ENCODE peak calls at places on chromosomes 2 and 18, in eight cellular contexts. One of them, this sample, is unnamed.

GRCh38 chr18:42654561-42654960 is 460.9 kb downstream of the RIT2 start:
- DNase-seq in astrocyte of the cerebellum: no peak
- DNase-seq in BE2C: no peak
- DNase-seq in brain microvascular endothelial cell: peak
- DNase-seq in fibroblast of villous mesenchyme: no peak
- DNase-seq in OCI-LY7: no peak
- DNase-seq in colonic mucosa: no peak
- DNase-seq in choroid plexus epithelial cell: peak
- DNase-seq in this sample: no peak

GRCh38 chr2:120722603-120723421 is 12.9 kb upstream of the GLI2 start:
- DNase-seq in colonic mucosa: no peak
- DNase-seq in brain microvascular endothelial cell: peak
- DNase-seq in astrocyte of the cerebellum: peak
- DNase-seq in BE2C: no peak
- DNase-seq in OCI-LY7: no peak
- DNase-seq in fibroblast of villous mesenchyme: peak
- DNase-seq in choroid plexus epithelial cell: peak
- DNase-seq in this sample: peak

GRCh38 chr2:134122610-134123009 is 131.3 kb upstream of the MGAT5 start:
- DNase-seq in colonic mucosa: no peak
- DNase-seq in astrocyte of the cerebellum: no peak
- DNase-seq in fibroblast of villous mesenchyme: no peak
- DNase-seq in OCI-LY7: peak
- DNase-seq in choroid plexus epithelial cell: no peak
- DNase-seq in brain microvascular endothelial cell: no peak
- DNase-seq in BE2C: no peak
- DNase-seq in this sample: no peak

GRCh38 chr2:120602251-120602650 is 133.4 kb upstream of the GLI2 start:
- DNase-seq in brain microvascular endothelial cell: no peak
- DNase-seq in fibroblast of villous mesenchyme: no peak
- DNase-seq in choroid plexus epithelial cell: no peak
- DNase-seq in OCI-LY7: no peak
- DNase-seq in BE2C: no peak
- DNase-seq in colonic mucosa: no peak
- DNase-seq in astrocyte of the cerebellum: no peak
- DNase-seq in this sample: no peak

GRCh38 chr18:35671952-35672603 is 90.5 kb downstream of the GALNT1 start:
- DNase-seq in brain microvascular endothelial cell: no peak
- DNase-seq in choroid plexus epithelial cell: peak
- DNase-seq in BE2C: no peak
- DNase-seq in OCI-LY7: no peak
- DNase-seq in fibroblast of villous mesenchyme: no peak
- DNase-seq in colonic mucosa: peak
- DNase-seq in astrocyte of the cerebellum: no peak
- DNase-seq in this sample: no peak

GRCh38 chr2:112542974-112543760 is 902 bp downstream of the POLR1B start:
- DNase-seq in BE2C: no peak
- DNase-seq in astrocyte of the cerebellum: no peak
- DNase-seq in fibroblast of villous mesenchyme: no peak
- DNase-seq in brain microvascular endothelial cell: no peak
- DNase-seq in colonic mucosa: peak
- DNase-seq in choroid plexus epithelial cell: peak
- DNase-seq in OCI-LY7: peak
- DNase-seq in this sample: peak

GRCh38 chr2:78754930-78755329 is 270.6 kb upstream of the REG3G start:
- DNase-seq in colonic mucosa: no peak
- DNase-seq in choroid plexus epithelial cell: no peak
- DNase-seq in brain microvascular endothelial cell: no peak
- DNase-seq in OCI-LY7: no peak
- DNase-seq in BE2C: no peak
- DNase-seq in fibroblast of villous mesenchyme: no peak
- DNase-seq in astrocyte of the cerebellum: no peak
- DNase-seq in this sample: no peak

GRCh38 chr18:11849845-11850747 is 1.1 kb upstream of the CHMP1B start:
- DNase-seq in astrocyte of the cerebellum: peak
- DNase-seq in fibroblast of villous mesenchyme: peak
- DNase-seq in brain microvascular endothelial cell: peak
- DNase-seq in OCI-LY7: peak
- DNase-seq in BE2C: peak
- DNase-seq in choroid plexus epithelial cell: peak
- DNase-seq in colonic mucosa: peak
- DNase-seq in this sample: peak

GRCh38 chr2:145360129-145360780 is 840.3 kb upstream of the ZEB2 start:
- DNase-seq in choroid plexus epithelial cell: no peak
- DNase-seq in fibroblast of villous mesenchyme: no peak
- DNase-seq in astrocyte of the cerebellum: no peak
- DNase-seq in brain microvascular endothelial cell: no peak
- DNase-seq in OCI-LY7: no peak
- DNase-seq in colonic mucosa: no peak
- DNase-seq in BE2C: no peak
- DNase-seq in this sample: no peak

GRCh38 chr2:231124833-231125232 is at the start of gene HTR2B:
- DNase-seq in fibroblast of villous mesenchyme: peak
- DNase-seq in brain microvascular endothelial cell: no peak
- DNase-seq in OCI-LY7: no peak
- DNase-seq in choroid plexus epithelial cell: peak
- DNase-seq in colonic mucosa: no peak
- DNase-seq in astrocyte of the cerebellum: no peak
- DNase-seq in BE2C: peak
- DNase-seq in this sample: no peak

GRCh38 chr18:50473896-50474295 is 86.0 kb upstream of the MAPK4 start:
- DNase-seq in colonic mucosa: no peak
- DNase-seq in fibroblast of villous mesenchyme: no peak
- DNase-seq in brain microvascular endothelial cell: no peak
- DNase-seq in BE2C: peak
- DNase-seq in astrocyte of the cerebellum: no peak
- DNase-seq in choroid plexus epithelial cell: no peak
- DNase-seq in OCI-LY7: no peak
- DNase-seq in this sample: no peak

GRCh38 chr2:60432202-60432601 is 121.3 kb downstream of the BCL11A start:
- DNase-seq in brain microvascular endothelial cell: no peak
- DNase-seq in fibroblast of villous mesenchyme: no peak
- DNase-seq in colonic mucosa: no peak
- DNase-seq in OCI-LY7: no peak
- DNase-seq in astrocyte of the cerebellum: no peak
- DNase-seq in BE2C: no peak
- DNase-seq in choroid plexus epithelial cell: no peak
- DNase-seq in this sample: no peak
- H3K4me3 ChIP-seq in brain microvascular endothelial cell: no peak
- H3K4me3 ChIP-seq in fibroblast of villous mesenchyme: no peak
- H3K4me3 ChIP-seq in colonic mucosa: no peak
- H3K4me3 ChIP-seq in OCI-LY7: no peak
- H3K4me3 ChIP-seq in astrocyte of the cerebellum: no peak
- H3K4me3 ChIP-seq in BE2C: no peak
- H3K4me3 ChIP-seq in choroid plexus epithelial cell: no peak
- H3K4me3 ChIP-seq in this sample: no peak

GRCh38 chr2:241659150-241659739 is 21.8 kb downstream of the ATG4B start:
- DNase-seq in OCI-LY7: peak
- DNase-seq in colonic mucosa: peak
- DNase-seq in fibroblast of villous mesenchyme: peak
- DNase-seq in BE2C: peak
- DNase-seq in brain microvascular endothelial cell: peak
- DNase-seq in astrocyte of the cerebellum: peak
- DNase-seq in choroid plexus epithelial cell: peak
- DNase-seq in this sample: no peak
- TF ChIP-seq CTCF in OCI-LY7: peak
- TF ChIP-seq CTCF in colonic mucosa: peak
- TF ChIP-seq CTCF in fibroblast of villous mesenchyme: peak
- TF ChIP-seq CTCF in BE2C: peak
- TF ChIP-seq CTCF in brain microvascular endothelial cell: peak
- TF ChIP-seq CTCF in astrocyte of the cerebellum: peak
- TF ChIP-seq CTCF in choroid plexus epithelial cell: peak
- TF ChIP-seq CTCF in this sample: peak

DNA sequence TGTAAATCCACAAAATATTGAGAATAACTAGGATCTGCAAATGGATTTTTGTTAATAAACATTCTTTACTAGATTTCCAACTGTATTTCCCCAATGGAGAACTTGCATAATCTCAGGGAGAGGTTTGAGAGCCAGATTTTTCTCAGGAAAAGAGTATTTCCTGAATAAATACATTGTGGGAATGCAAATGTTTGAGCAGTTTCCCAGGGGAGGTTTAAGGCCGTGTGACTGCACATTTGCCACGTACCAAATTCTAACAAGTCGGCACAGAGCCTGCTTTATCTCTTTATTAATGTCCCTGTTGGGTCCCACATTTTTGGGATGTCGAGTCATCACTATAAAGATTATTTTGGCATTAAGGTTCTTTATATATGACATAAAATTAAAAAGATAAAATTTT is 27.0 kb downstream of the TFPI start:
- DNase-seq in OCI-LY7: no peak
- DNase-seq in brain microvascular endothelial cell: peak
- DNase-seq in choroid plexus epithelial cell: peak
- DNase-seq in astrocyte of the cerebellum: peak
- DNase-seq in fibroblast of villous mesenchyme: peak
- DNase-seq in BE2C: no peak
- DNase-seq in colonic mucosa: no peak
- DNase-seq in this sample: peak
- H3K4me3 ChIP-seq in OCI-LY7: no peak
- H3K4me3 ChIP-seq in brain microvascular endothelial cell: no peak
- H3K4me3 ChIP-seq in choroid plexus epithelial cell: no peak
- H3K4me3 ChIP-seq in astrocyte of the cerebellum: no peak
- H3K4me3 ChIP-seq in fibroblast of villous mesenchyme: no peak
- H3K4me3 ChIP-seq in BE2C: no peak
- H3K4me3 ChIP-seq in colonic mucosa: no peak
- H3K4me3 ChIP-seq in this sample: no peak

DNA sequence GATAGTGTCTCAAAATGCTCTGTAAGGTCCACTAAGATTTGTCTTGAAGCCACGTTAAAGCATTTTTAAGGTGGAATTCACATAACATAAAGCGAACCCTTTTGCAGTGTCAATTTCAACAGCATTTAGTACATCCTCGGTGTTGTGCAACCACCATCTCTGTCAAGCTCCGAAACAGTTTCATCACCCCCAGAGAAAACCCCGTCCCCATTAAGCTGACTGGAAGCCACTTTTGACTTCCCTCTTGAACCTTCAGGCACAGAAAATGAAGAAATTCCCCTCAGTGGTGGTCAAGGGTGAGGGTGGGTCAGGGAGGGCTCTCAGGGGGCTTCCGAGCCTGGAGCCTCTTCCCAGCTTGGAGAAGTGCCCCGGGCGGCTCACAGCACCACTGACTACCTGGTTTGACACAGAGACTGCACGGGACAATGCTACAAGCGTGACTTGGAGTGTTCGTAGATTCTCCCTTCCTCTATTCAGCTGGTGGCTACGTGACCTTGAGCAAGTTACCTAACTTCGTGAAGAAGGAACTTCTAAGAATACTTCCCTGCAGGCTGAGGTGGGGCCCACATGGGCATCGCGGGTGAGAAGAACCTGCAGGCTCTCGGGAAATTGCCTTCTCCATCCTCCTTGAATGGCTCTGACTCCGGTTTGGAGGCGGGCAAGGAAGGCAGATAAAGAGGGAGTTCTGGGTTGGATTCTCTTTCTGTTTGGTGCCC is 100.3 kb upstream of the HDAC4 start:
- DNase-seq in brain microvascular endothelial cell: no peak
- DNase-seq in astrocyte of the cerebellum: no peak
- DNase-seq in fibroblast of villous mesenchyme: no peak
- DNase-seq in OCI-LY7: no peak
- DNase-seq in choroid plexus epithelial cell: no peak
- DNase-seq in BE2C: no peak
- DNase-seq in colonic mucosa: no peak
- DNase-seq in this sample: no peak
- TF ChIP-seq CTCF in brain microvascular endothelial cell: no peak
- TF ChIP-seq CTCF in astrocyte of the cerebellum: no peak
- TF ChIP-seq CTCF in fibroblast of villous mesenchyme: no peak
- TF ChIP-seq CTCF in OCI-LY7: no peak
- TF ChIP-seq CTCF in choroid plexus epithelial cell: no peak
- TF ChIP-seq CTCF in BE2C: no peak
- TF ChIP-seq CTCF in colonic mucosa: no peak
- TF ChIP-seq CTCF in this sample: no peak

DNA sequence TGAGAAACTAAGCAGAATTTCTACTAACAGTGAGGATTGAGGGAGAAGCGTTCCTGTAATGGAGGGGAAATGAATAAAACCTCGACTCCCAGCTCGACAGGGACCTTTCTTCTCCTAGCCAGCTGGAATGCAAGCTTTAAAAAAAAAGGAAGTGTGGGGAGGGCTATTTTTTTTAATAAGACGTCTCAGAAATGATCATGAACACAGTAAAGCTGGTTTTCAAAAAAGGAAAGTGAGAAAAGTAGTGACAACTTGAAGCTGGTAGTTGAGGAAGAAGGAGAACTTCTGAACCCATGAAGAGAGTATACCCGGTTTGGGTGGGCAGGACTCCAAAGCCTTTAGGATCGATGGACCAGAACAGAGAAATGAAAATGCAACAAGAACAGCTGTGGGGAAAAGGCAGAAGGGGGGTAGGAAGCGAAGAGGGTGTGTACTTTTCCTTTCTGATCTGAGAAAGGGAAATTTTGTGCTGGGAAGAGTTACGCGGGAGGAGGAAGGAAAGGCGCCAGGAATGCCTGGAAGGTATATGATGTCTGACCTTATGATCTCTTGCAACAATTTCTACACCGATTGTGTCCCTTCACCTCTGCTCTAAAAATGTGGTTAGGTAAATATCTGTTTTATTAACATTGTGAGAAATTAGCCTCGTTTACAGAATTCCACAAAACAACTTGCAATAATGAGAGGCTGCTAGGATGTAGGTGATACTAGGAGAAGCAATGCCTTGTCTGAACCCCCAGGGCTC is 22.6 kb upstream of the CYP1B1 start:
- DNase-seq in brain microvascular endothelial cell: no peak
- DNase-seq in OCI-LY7: no peak
- DNase-seq in BE2C: no peak
- DNase-seq in colonic mucosa: no peak
- DNase-seq in choroid plexus epithelial cell: peak
- DNase-seq in fibroblast of villous mesenchyme: no peak
- DNase-seq in astrocyte of the cerebellum: no peak
- DNase-seq in this sample: no peak
- H3K4me3 ChIP-seq in brain microvascular endothelial cell: no peak
- H3K4me3 ChIP-seq in OCI-LY7: no peak
- H3K4me3 ChIP-seq in BE2C: no peak
- H3K4me3 ChIP-seq in colonic mucosa: no peak
- H3K4me3 ChIP-seq in choroid plexus epithelial cell: peak
- H3K4me3 ChIP-seq in fibroblast of villous mesenchyme: peak
- H3K4me3 ChIP-seq in astrocyte of the cerebellum: no peak
- H3K4me3 ChIP-seq in this sample: no peak

GRCh38 chr18:55781481-55781957 is 193.5 kb upstream of the TCF4 start:
- DNase-seq in BE2C: peak
- DNase-seq in astrocyte of the cerebellum: peak
- DNase-seq in choroid plexus epithelial cell: peak
- DNase-seq in colonic mucosa: no peak
- DNase-seq in fibroblast of villous mesenchyme: peak
- DNase-seq in brain microvascular endothelial cell: peak
- DNase-seq in OCI-LY7: peak
- DNase-seq in this sample: no peak
- TF ChIP-seq CTCF in BE2C: peak
- TF ChIP-seq CTCF in astrocyte of the cerebellum: peak
- TF ChIP-seq CTCF in choroid plexus epithelial cell: peak
- TF ChIP-seq CTCF in colonic mucosa: no peak
- TF ChIP-seq CTCF in fibroblast of villous mesenchyme: peak
- TF ChIP-seq CTCF in brain microvascular endothelial cell: peak
- TF ChIP-seq CTCF in OCI-LY7: peak
- TF ChIP-seq CTCF in this sample: peak

GRCh38 chr2:193517615-193518014 is 1322.9 kb upstream of the TMEFF2 start:
- DNase-seq in BE2C: no peak
- DNase-seq in astrocyte of the cerebellum: no peak
- DNase-seq in choroid plexus epithelial cell: peak
- DNase-seq in brain microvascular endothelial cell: no peak
- DNase-seq in fibroblast of villous mesenchyme: no peak
- DNase-seq in OCI-LY7: no peak
- DNase-seq in colonic mucosa: no peak
- DNase-seq in this sample: no peak
- H3K4me3 ChIP-seq in BE2C: no peak
- H3K4me3 ChIP-seq in astrocyte of the cerebellum: no peak
- H3K4me3 ChIP-seq in choroid plexus epithelial cell: no peak
- H3K4me3 ChIP-seq in brain microvascular endothelial cell: no peak
- H3K4me3 ChIP-seq in fibroblast of villous mesenchyme: no peak
- H3K4me3 ChIP-seq in OCI-LY7: no peak
- H3K4me3 ChIP-seq in colonic mucosa: no peak
- H3K4me3 ChIP-seq in this sample: no peak

GRCh38 chr18:3773303-3773702 is 323.3 kb downstream of the TGIF1 start:
- DNase-seq in astrocyte of the cerebellum: no peak
- DNase-seq in fibroblast of villous mesenchyme: peak
- DNase-seq in brain microvascular endothelial cell: no peak
- DNase-seq in choroid plexus epithelial cell: peak
- DNase-seq in BE2C: no peak
- DNase-seq in OCI-LY7: no peak
- DNase-seq in colonic mucosa: no peak
- DNase-seq in this sample: no peak
- TF ChIP-seq CTCF in astrocyte of the cerebellum: no peak
- TF ChIP-seq CTCF in fibroblast of villous mesenchyme: no peak
- TF ChIP-seq CTCF in brain microvascular endothelial cell: no peak
- TF ChIP-seq CTCF in choroid plexus epithelial cell: no peak
- TF ChIP-seq CTCF in BE2C: no peak
- TF ChIP-seq CTCF in OCI-LY7: peak
- TF ChIP-seq CTCF in colonic mucosa: no peak
- TF ChIP-seq CTCF in this sample: no peak

This sample was measured in retinal pigment epithelial cell.